ENCODE peak calls at places on chromosomes 12 and 14, in ten cellular contexts. X is ovary; P is prostate gland; D is fibroblast of lung; U is effector memory CD4-positive, alpha-beta T cell; G is right atrium auricular region; L is CD4-positive, alpha-beta T cell; A is cardiac muscle cell; C is iPS DF 6.9; F is caudate nucleus. Q is an unnamed sample.

GRCh38 chr12:80709811-80710726 is 2.6 kb downstream of the MYF6 start:
- DNase-seq in G (no peak), X (no peak), D (no peak), P (no peak), C (no peak), A (peak), L (no peak), F (no peak), U (no peak), Q (no peak)

GRCh38 chr12:47854531-47854930 is 34.8 kb upstream of the HDAC7 start:
- DNase-seq in F (no peak), G (no peak), L (no peak), A (no peak), X (no peak), C (no peak), P (no peak), U (no peak), D (no peak), Q (no peak)

GRCh38 chr14:68549057-68549421 is 243.8 kb downstream of the ZFP36L1 start:
- DNase-seq in G (no peak), P (no peak), C (no peak), F (no peak), U (no peak), L (no peak), D (peak), A (peak), X (peak), Q (no peak)

GRCh38 chr14:106694638-106695393 is 1168.4 kb downstream of the TMEM121 start:
- DNase-seq in L (peak), F (no peak), U (peak), A (no peak), G (no peak), P (no peak), X (no peak), D (no peak), C (no peak), Q (no peak)

GRCh38 chr12:105403095-105403494 is 72.6 kb downstream of the C12orf75 start:
- DNase-seq in G (no peak), L (no peak), D (no peak), C (no peak), U (no peak), X (no peak), F (no peak), A (no peak), P (peak), Q (no peak)

GRCh38 chr12:79698966-79699365 is 8.2 kb upstream of the PAWR start:
- DNase-seq in C (no peak), F (no peak), U (no peak), G (no peak), L (no peak), P (no peak), A (no peak), D (no peak), X (no peak), Q (no peak)

GRCh38 chr12:116053479-116054195 is 223.9 kb downstream of the MED13L start:
- DNase-seq in P (no peak), F (no peak), X (peak), A (peak), G (peak), L (no peak), C (no peak), U (no peak), D (peak), Q (no peak)

GRCh38 chr12:92506460-92506859 is 196.3 kb upstream of the PLEKHG7 start:
- DNase-seq in G (no peak), X (no peak), F (no peak), L (no peak), C (no peak), U (no peak), D (no peak), A (no peak), P (no peak), Q (no peak)

GRCh38 chr14:103105580-103106168 is 11.1 kb downstream of the EXOC3L4 start:
- DNase-seq in P (no peak), A (no peak), X (no peak), F (no peak), U (no peak), G (no peak), D (no peak), C (no peak), L (no peak), Q (no peak)

GRCh38 chr12:121033625-121034349 is 5.3 kb downstream of the OASL start:
- DNase-seq in U (peak), D (peak), P (no peak), X (no peak), A (peak), G (no peak), C (no peak), F (no peak), L (peak), Q (no peak)

GRCh38 chr14:65332141-65332871 is 80.2 kb upstream of the FUT8 start:
- DNase-seq in U (no peak), D (peak), L (no peak), G (no peak), C (no peak), F (no peak), A (no peak), X (no peak), P (no peak), Q (no peak)

GRCh38 chr12:57754411-57755193 is at the start of gene MARCHF9:
- DNase-seq in C (no peak), P (peak), F (peak), G (no peak), L (peak), A (no peak), U (peak), D (no peak), X (peak), Q (no peak)

GRCh38 chr12:25025260-25025659 is 76.4 kb upstream of the BCAT1 start:
- DNase-seq in L (no peak), F (no peak), D (no peak), P (no peak), C (no peak), G (no peak), X (no peak), U (no peak), A (no peak), Q (no peak)

GRCh38 chr14:103442288-103442687 is 57.1 kb downstream of the MARK3 start:
- DNase-seq in G (no peak), U (no peak), P (no peak), A (peak), D (no peak), C (no peak), X (no peak), L (no peak), F (no peak), Q (no peak)

GRCh38 chr12:73731658-73732057 is 806.0 kb upstream of the ATXN7L3B start:
- DNase-seq in X (no peak), L (no peak), C (no peak), G (no peak), F (no peak), D (no peak), P (no peak), A (no peak), U (no peak), Q (no peak)

GRCh38 chr12:104632724-104633181 is 176.0 kb downstream of the CHST11 start:
- DNase-seq in F (no peak), A (peak), G (no peak), U (no peak), L (no peak), C (no peak), D (peak), X (no peak), P (no peak), Q (no peak)

GRCh38 chr12:91967590-91967989 is 178.1 kb downstream of the BTG1 start:
- DNase-seq in G (no peak), P (no peak), L (no peak), F (no peak), X (no peak), C (no peak), A (no peak), D (peak), U (no peak), Q (no peak)

GRCh38 chr12:1350934-1351240 is 243.5 kb downstream of the FBXL14 start:
- DNase-seq in X (no peak), U (no peak), F (no peak), P (no peak), D (peak), G (no peak), A (no peak), L (no peak), C (no peak), Q (no peak)

GRCh38 chr12:131989021-131989420 is 39.3 kb downstream of the EP400 start:
- DNase-seq in X (no peak), C (no peak), G (no peak), F (no peak), D (no peak), U (no peak), P (no peak), A (no peak), L (no peak), Q (no peak)

GRCh38 chr14:37195327-37195726 is 2.4 kb upstream of the MIPOL1 start:
- DNase-seq in X (no peak), F (no peak), C (no peak), D (peak), L (no peak), A (no peak), U (no peak), P (no peak), G (no peak), Q (no peak)

GRCh38 chr14:89372156-89372555 is 44.9 kb downstream of the FOXN3 start:
- DNase-seq in U (no peak), F (no peak), X (no peak), C (no peak), L (no peak), A (no peak), P (no peak), D (peak), G (no peak), Q (no peak)

GRCh38 chr14:95068521-95068920 is 88.8 kb downstream of the DICER1 start:
- DNase-seq in P (no peak), C (no peak), F (no peak), X (no peak), L (no peak), A (no peak), D (no peak), G (no peak), U (no peak), Q (no peak)

GRCh38 chr12:43758247-43758727 is 303 bp downstream of the PUS7L start:
- DNase-seq in A (peak), C (no peak), L (no peak), F (peak), U (no peak), X (no peak), P (peak), D (peak), G (no peak), Q (no peak)

GRCh38 chr14:75821828-75822521 is 159.8 kb downstream of the TGFB3 start:
- DNase-seq in X (no peak), P (no peak), A (no peak), C (no peak), F (no peak), G (no peak), D (peak), U (no peak), L (no peak), Q (no peak)

GRCh38 chr14:104342435-104343293 is 204.3 kb downstream of the KIF26A start:
- DNase-seq in X (no peak), U (no peak), F (no peak), C (no peak), P (no peak), A (no peak), D (no peak), G (no peak), L (peak), Q (no peak)

GRCh38 chr12:26125451-26126339 is 858 bp upstream of the BHLHE41 start:
- DNase-seq in P (peak), D (peak), U (no peak), X (peak), L (peak), F (peak), G (peak), C (no peak), A (peak), Q (peak)

GRCh38 chr12:77842430-77842829 is 11.7 kb downstream of the NAV3 start:
- DNase-seq in A (no peak), U (no peak), L (no peak), G (no peak), C (no peak), F (no peak), D (peak), X (no peak), P (no peak), Q (no peak)

GRCh38 chr12:546920-547845 is 87.4 kb downstream of the B4GALNT3 start:
- DNase-seq in G (no peak), X (peak), A (peak), L (peak), P (no peak), U (peak), C (peak), F (no peak), D (peak), Q (no peak)

GRCh38 chr12:113740699-113741098 is 225.4 kb downstream of the RBM19 start:
- DNase-seq in X (no peak), A (no peak), P (no peak), G (no peak), C (no peak), D (no peak), U (no peak), F (no peak), L (no peak), Q (no peak)

GRCh38 chr14:62213516-62213915 is 451.3 kb downstream of the SNAPC1 start:
- DNase-seq in F (no peak), L (no peak), P (no peak), C (no peak), D (peak), U (no peak), A (peak), G (no peak), X (no peak), Q (no peak)

GRCh38 chr12:49364989-49365388 is 2.3 kb upstream of the SPATS2 start:
- DNase-seq in F (no peak), G (peak), U (no peak), P (no peak), C (no peak), X (no peak), L (no peak), A (peak), D (peak), Q (no peak)

GRCh38 chr14:55160989-55161388 is 30.4 kb downstream of the DLGAP5 start:
- DNase-seq in P (no peak), C (no peak), F (no peak), X (no peak), A (peak), L (no peak), G (no peak), U (no peak), D (peak), Q (no peak)

GRCh38 chr14:102390064-102390463 is 27.3 kb downstream of the TECPR2 start:
- DNase-seq in X (no peak), L (no peak), U (no peak), G (no peak), C (no peak), P (no peak), D (peak), A (peak), F (no peak), Q (no peak)

GRCh38 chr14:36580856-36581831 is 1.3 kb downstream of the NKX2-8 start:
- DNase-seq in C (no peak), U (no peak), L (no peak), P (peak), A (peak), F (no peak), X (no peak), G (no peak), D (peak), Q (no peak)

GRCh38 chr12:131604146-131604844 is 106.6 kb upstream of the SFSWAP start:
- DNase-seq in F (no peak), X (no peak), A (no peak), C (no peak), U (peak), L (peak), D (no peak), G (no peak), P (no peak), Q (no peak)

GRCh38 chr14:97783001-97783400 is 985.8 kb downstream of the VRK1 start:
- DNase-seq in C (no peak), P (no peak), F (no peak), G (no peak), D (no peak), L (no peak), A (no peak), X (no peak), U (no peak), Q (no peak)

GRCh38 chr12:57129311-57130288 is 1.3 kb downstream of the LRP1 start:
- DNase-seq in C (no peak), F (no peak), U (no peak), D (no peak), G (peak), L (no peak), P (no peak), X (no peak), A (no peak), Q (no peak)

GRCh38 chr14:22569106-22569748 is 19.8 kb downstream of the DAD1 start:
- DNase-seq in G (no peak), C (no peak), X (no peak), A (no peak), D (peak), U (no peak), P (no peak), F (no peak), L (no peak), Q (no peak)
- H3K27ac ChIP-seq in G (no peak), C (no peak), X (no peak), A (no peak), D (no peak), U (peak), P (no peak), F (no peak), L (peak), Q (no peak)

GRCh38 chr14:60722836-60723217 is 1.3 kb downstream of the SIX4 start:
- DNase-seq in F (no peak), D (peak), G (no peak), C (no peak), U (no peak), X (no peak), A (peak), L (no peak), P (peak), Q (no peak)
- H3K27ac ChIP-seq in F (no peak), D (peak), G (peak), C (no peak), U (no peak), X (peak), A (peak), L (no peak), P (peak), Q (peak)

DNA sequence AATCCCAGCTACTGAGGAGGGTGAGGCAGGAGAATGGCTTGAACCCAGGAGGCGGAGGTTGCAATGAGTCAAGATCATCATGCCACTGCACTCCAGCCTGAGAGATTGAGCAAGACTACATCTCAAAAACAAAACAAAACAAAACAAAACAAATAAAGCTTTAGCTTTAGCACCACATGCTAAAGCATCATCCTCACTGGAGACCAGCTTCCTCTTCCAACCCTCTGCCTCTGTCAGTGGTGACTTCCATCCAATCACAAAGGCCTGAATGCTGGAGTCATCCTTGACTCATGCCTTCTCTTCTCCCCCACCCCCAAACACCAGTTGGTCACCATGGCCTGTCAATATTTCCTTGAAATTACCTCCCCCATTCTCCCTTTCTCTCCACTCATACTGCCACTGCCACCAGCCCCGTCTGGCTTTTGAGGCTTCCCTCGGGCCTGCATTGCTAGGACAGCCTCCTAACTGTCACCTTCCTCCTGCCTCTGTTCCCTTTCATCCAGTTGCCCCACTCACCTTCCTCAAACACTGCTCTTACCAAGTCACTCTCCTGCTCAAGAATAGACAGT is 1.4 kb downstream of the ZNF385A start:
- DNase-seq in P (no peak), X (no peak), F (no peak), L (no peak), C (no peak), U (no peak), G (no peak), A (peak), D (peak), Q (no peak)
- H3K27ac ChIP-seq in P (no peak), X (no peak), F (peak), L (no peak), C (no peak), U (no peak), G (no peak), A (no peak), D (peak), Q (no peak)

DNA sequence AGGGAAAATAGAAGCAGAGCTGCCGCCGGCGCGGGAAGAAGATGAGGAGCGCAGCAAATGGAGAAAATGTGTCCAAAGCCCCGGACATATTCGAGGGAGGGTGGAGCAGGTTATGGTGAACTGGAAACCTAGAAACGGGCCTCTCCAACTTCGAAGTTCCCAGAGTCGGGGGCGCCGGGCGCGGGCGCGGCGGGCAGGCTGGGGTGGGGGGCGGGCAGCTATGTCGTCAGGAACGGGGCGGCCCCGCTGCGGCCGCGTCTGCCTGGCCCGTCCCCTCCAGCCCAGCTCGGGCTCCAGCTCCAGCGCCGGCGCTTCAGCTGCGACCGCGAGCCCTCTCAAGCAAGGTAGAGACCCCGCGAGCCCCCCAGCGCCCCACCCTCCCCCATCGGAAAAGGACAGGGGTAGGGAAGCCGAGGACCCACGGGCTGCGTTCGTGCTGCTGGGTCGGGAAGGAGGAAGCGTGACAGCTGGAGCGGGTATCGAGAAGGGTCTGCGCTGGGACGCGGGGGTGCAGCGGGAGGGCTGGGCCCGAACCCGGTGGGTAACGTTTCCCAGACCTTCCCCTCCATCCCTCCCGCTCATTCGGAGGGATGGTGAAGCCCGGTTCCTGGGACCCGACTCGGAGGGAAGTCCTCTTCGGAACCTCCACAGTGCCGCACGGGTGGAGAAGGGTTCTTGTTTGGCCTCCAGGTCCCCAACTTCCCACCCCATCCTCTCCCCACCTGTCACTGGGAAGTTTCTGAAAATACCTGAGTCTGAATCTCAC is 1.0 kb downstream of the DGKA start:
- DNase-seq in F (no peak), U (peak), P (peak), G (peak), A (peak), C (no peak), L (peak), D (peak), X (peak), Q (no peak)
- H3K27ac ChIP-seq in F (peak), U (peak), P (peak), G (peak), A (no peak), C (no peak), L (peak), D (peak), X (peak), Q (peak)

DNA sequence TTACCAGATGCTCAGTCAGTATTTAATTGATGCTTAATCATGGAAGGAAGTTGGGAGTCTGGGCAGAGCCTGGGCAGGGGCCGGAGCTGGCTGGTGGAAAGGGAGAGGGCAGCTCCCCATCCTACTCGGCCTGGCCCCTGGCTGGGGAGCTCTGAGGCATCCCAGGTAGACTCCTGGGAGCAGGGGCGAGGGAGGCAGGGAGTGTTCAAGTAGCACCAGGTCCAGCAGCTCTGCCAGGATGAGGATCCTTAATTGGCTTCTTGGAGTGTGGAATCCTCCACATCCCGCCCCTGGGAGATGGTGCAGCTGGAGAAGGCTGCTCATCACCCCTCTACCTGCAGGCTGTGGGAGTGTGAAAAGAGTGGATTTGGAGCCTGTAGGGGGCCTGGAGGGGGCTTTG is 30.9 kb downstream of the SYNDIG1L start:
- DNase-seq in P (no peak), G (no peak), A (no peak), D (no peak), F (no peak), L (no peak), X (no peak), C (no peak), U (no peak), Q (no peak)
- H3K27ac ChIP-seq in P (no peak), G (no peak), A (no peak), D (no peak), F (no peak), L (no peak), X (no peak), C (no peak), U (no peak), Q (no peak)

DNA sequence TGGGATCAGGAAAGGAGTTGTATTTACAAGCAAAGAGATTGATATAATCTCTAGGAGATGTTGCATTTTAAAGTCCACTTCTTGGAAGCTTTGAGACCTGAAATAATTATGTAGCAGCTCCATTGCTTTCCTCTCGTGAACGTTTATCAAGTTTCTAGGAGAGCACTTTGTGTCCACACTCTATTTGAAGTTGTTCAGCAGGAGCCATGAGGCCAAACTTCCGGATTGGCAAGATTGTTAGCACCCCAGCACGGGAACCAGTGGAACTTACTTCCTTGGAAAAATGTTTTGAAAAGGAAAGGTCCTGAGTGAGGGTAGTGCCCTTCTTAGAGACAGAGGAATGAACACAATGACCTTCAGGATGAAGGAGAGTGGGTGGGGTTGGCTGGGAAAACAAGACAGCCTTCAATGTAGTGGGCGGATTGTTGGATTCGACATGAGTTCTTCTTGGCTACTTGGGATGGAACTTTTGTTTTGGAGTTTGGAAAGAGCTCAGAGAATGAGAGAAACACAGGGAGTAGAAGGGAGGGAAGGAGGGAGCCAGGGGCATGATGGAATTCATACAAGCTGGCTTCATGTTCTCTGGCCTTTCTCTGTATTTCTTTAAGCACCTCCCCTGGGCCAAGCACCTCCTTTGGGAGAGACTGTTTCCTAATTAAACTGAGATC is 23.8 kb upstream of the CISTR start:
- DNase-seq in P (peak), F (no peak), L (no peak), A (no peak), C (no peak), U (no peak), G (peak), X (peak), D (no peak), Q (no peak)
- H3K27ac ChIP-seq in P (no peak), F (no peak), L (no peak), A (no peak), C (no peak), U (no peak), G (peak), X (peak), D (no peak), Q (peak)